ENCODE peak calls at places on chromosomes 3 and 15, in eight cellular contexts. Q, F, Z, K, H, M, U and P are unnamed samples.

GRCh38 chr15:65641723-65642475 is 20.2 kb downstream of the SLC24A1 start:
- DNase-seq in U (no peak), H (no peak), K (no peak), F (no peak), M (no peak), Z (no peak), Q (no peak), P (no peak)

GRCh38 chr15:65223996-65224395 is 12.7 kb upstream of the CILP start:
- DNase-seq in K (no peak), H (no peak), F (no peak), Z (no peak), U (no peak), M (no peak), Q (no peak), P (no peak)

GRCh38 chr3:15042936-15043335 is 22.2 kb downstream of the MRPS25 start:
- DNase-seq in F (peak), Q (no peak), K (no peak), H (no peak), U (no peak), Z (no peak), M (no peak), P (no peak)

GRCh38 chr3:196650740-196651311 is 11.3 kb downstream of the NRROS start:
- DNase-seq in Z (peak), U (no peak), H (no peak), F (peak), K (peak), M (peak), Q (no peak), P (no peak)

GRCh38 chr15:22979069-22979698 is 984 bp downstream of the CYFIP1 start:
- DNase-seq in F (peak), Q (peak), K (peak), Z (peak), M (peak), U (no peak), H (peak), P (peak)

GRCh38 chr3:170419301-170420087 is 826 bp downstream of the CLDN11 start:
- DNase-seq in U (no peak), M (peak), K (no peak), F (peak), H (no peak), Q (peak), Z (no peak), P (peak)

GRCh38 chr15:49624046-49624445 is 3.2 kb downstream of the DTWD1 start:
- DNase-seq in U (no peak), Z (no peak), K (no peak), H (no peak), F (peak), Q (no peak), M (no peak), P (no peak)

GRCh38 chr15:69253156-69253555 is 45.6 kb upstream of the PAQR5 start:
- DNase-seq in Q (no peak), Z (no peak), K (peak), F (peak), U (no peak), H (no peak), M (no peak), P (no peak)

GRCh38 chr3:69669070-69669469 is 70.2 kb upstream of the MITF start:
- DNase-seq in M (no peak), Q (no peak), K (peak), H (no peak), U (no peak), F (no peak), Z (no peak), P (no peak)

GRCh38 chr3:59843816-59844215 is 794.0 kb upstream of the CFAP20DC start:
- DNase-seq in K (peak), F (no peak), H (no peak), Z (no peak), M (no peak), Q (no peak), U (no peak), P (no peak)

GRCh38 chr3:172106989-172107388 is 67.6 kb downstream of the FNDC3B start:
- DNase-seq in Q (no peak), M (no peak), K (peak), Z (peak), F (no peak), U (peak), H (peak), P (peak)

GRCh38 chr3:186160691-186161243 is 51.9 kb upstream of the ETV5 start:
- DNase-seq in U (no peak), Z (no peak), F (no peak), H (no peak), K (no peak), Q (no peak), M (no peak), P (no peak)

GRCh38 chr15:77497108-77497737 is 76.5 kb downstream of the HMG20A start:
- DNase-seq in Q (no peak), K (no peak), H (no peak), M (peak), F (no peak), U (no peak), Z (peak), P (no peak)

GRCh38 chr3:377158-377561 is 180.6 kb downstream of the CHL1 start:
- DNase-seq in F (peak), K (peak), U (no peak), H (no peak), M (no peak), Q (peak), Z (no peak), P (peak)

GRCh38 chr15:72511536-72511935 is 37.4 kb downstream of the ARIH1 start:
- DNase-seq in H (no peak), Z (no peak), U (no peak), F (no peak), M (no peak), K (no peak), Q (no peak), P (no peak)

GRCh38 chr3:179760944-179761343 is 108.1 kb downstream of the USP13 start:
- DNase-seq in Z (no peak), K (peak), Q (no peak), M (no peak), H (no peak), U (no peak), F (peak), P (no peak)

GRCh38 chr3:102255736-102256135 is 179.1 kb upstream of the ZPLD1 start:
- DNase-seq in Z (no peak), M (no peak), U (no peak), K (peak), H (no peak), Q (no peak), F (no peak), P (no peak)

GRCh38 chr15:52810346-52810745 is 20.2 kb upstream of the ONECUT1 start:
- DNase-seq in M (no peak), U (no peak), K (no peak), H (no peak), Z (no peak), F (no peak), Q (no peak), P (no peak)

GRCh38 chr15:23897091-23897490 is 210.0 kb upstream of the NDN start:
- DNase-seq in Q (no peak), Z (no peak), H (no peak), F (no peak), U (no peak), K (peak), M (no peak), P (no peak)

GRCh38 chr3:133676336-133677118 is 14.8 kb upstream of the TOPBP1 start:
- DNase-seq in M (no peak), H (no peak), K (no peak), Q (no peak), F (no peak), U (no peak), Z (no peak), P (no peak)

GRCh38 chr3:130841357-130841756 is 52.5 kb upstream of the ATP2C1 start:
- DNase-seq in H (no peak), K (peak), Q (no peak), M (no peak), U (no peak), F (no peak), Z (no peak), P (peak)

GRCh38 chr3:69329897-69330296 is 56.0 kb downstream of the FRMD4B start:
- DNase-seq in F (peak), M (no peak), Q (no peak), U (no peak), Z (no peak), K (no peak), H (no peak), P (no peak)

GRCh38 chr3:100075163-100075562 is 39.1 kb downstream of the FILIP1L start:
- DNase-seq in Z (no peak), Q (no peak), K (no peak), U (no peak), H (no peak), M (no peak), F (no peak), P (no peak)

GRCh38 chr3:100073049-100073422 is 41.3 kb downstream of the FILIP1L start:
- DNase-seq in Z (no peak), M (no peak), K (no peak), H (peak), F (no peak), Q (no peak), U (no peak), P (no peak)

GRCh38 chr3:100073555-100074307 is 40.6 kb downstream of the FILIP1L start:
- DNase-seq in Z (no peak), U (no peak), F (peak), Q (peak), H (peak), K (no peak), M (peak), P (peak)

GRCh38 chr3:100076544-100077529 is 37.5 kb downstream of the FILIP1L start:
- DNase-seq in Z (no peak), Q (no peak), H (no peak), F (no peak), M (no peak), U (no peak), K (no peak), P (no peak)

DNA sequence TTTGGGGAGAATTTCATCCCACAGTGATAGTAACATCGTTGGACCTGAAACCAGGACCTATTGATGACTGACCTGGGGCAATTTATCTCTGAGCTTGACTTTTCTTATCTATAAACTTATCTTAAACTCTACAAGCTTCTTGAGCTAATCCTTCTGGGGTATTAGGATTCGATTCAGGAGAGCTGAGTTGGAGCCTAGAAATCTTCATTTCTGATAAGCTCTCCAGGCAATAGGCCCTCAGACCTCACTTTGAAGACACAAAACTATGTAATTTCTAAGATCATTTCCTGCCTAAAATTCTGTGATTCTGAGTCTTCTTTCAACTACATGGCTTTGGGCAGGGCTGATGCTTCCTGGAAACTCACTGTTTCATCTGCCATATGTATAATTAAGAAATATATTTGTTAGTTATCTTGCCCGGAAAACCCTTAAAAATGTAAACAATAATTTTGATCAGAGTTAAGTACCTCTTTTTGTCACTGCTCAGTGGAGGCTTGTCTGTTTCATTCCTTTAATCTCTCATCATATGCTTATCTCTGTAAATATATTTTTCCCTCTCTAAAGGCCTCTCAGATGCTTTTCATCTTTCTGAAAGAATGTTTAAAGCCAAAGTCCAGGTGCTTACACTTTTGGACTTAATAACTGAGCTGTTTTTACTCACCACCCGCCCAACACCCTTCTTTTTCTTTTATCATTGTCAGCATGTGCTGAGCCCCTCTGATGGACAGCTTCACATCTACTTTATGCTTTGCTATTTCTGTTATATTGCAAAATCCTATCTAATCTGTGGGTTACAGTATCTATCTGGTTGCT is 38.4 kb downstream of the FILIP1L start:
- DNase-seq in H (no peak), F (no peak), M (no peak), K (no peak), Z (no peak), Q (no peak), U (no peak), P (no peak)
- TF ChIP-seq CTCF in H (no peak), F (no peak), M (no peak), K (no peak), Z (no peak), Q (no peak), U (no peak), P (no peak)

DNA sequence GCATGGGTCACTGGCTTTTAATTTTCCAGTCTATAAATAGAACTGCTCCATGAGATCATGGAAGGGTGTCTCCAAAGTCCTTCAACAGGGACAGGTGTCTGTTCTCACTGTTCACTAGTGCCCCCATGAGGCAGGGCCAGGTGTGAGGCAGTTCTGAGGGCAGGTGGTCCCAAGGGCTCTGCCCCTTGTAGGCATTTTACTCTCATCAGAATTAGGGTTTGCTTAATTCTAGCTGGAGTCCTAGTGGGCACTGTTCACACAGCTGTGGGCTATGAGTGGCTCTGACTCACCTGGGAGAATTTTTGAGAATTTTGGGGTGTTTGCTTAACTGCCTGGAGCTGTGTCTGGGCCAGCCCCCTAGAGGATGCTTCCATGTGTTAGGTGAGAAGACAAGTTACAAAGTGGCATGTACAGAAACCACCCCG is 248.0 kb upstream of the LYSMD4 start:
- DNase-seq in F (no peak), H (no peak), U (no peak), K (peak), Z (no peak), Q (no peak), M (no peak), P (no peak)
- TF ChIP-seq CTCF in F (no peak), H (peak), U (no peak), K (no peak), Z (no peak), Q (no peak), M (no peak), P (no peak)

GRCh38 chr3:136350132-136350531 is 100.0 kb downstream of the PCCB start:
- DNase-seq in Z (no peak), K (peak), U (no peak), Q (no peak), M (peak), H (no peak), F (peak), P (no peak)

GRCh38 chr3:136350557-136350956 is 100.4 kb downstream of the PCCB start:
- DNase-seq in Z (no peak), U (no peak), F (peak), K (no peak), H (no peak), M (no peak), Q (no peak), P (no peak)

GRCh38 chr3:136353461-136353860 is 103.3 kb downstream of the PCCB start:
- DNase-seq in H (peak), U (no peak), F (no peak), Z (no peak), M (no peak), Q (no peak), K (no peak), P (peak)

GRCh38 chr3:136351351-136351750 is 101.2 kb downstream of the PCCB start:
- DNase-seq in Z (no peak), U (no peak), M (no peak), H (no peak), K (no peak), Q (no peak), F (peak), P (no peak)

DNA sequence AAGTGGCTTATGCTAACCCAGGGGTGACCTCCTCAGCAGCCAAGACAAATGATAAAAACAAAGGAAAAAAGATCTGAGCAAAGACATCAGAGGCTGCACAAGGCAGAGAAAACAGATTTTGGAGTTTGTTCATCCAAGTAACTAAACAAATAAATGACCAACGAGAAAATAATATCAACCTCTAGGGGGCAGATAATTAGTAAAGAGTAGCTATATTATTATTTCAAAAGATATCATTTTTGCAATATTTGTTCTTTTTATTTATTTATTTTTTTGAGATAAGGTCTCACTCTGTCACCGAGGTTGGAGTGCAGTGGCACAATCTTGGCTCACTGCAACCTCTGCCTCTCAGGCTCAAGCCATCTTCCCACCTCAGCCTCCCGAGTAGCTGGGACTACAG is 101.8 kb downstream of the PCCB start:
- DNase-seq in M (no peak), U (no peak), F (no peak), Z (no peak), K (peak), H (no peak), Q (no peak), P (no peak)
- TF ChIP-seq CTCF in M (no peak), U (no peak), F (peak), Z (no peak), K (no peak), H (no peak), Q (peak), P (no peak)

GRCh38 chr15:27222479-27222878 is 251.5 kb downstream of the GABRG3 start:
- DNase-seq in Q (no peak), K (no peak), H (no peak), F (no peak), U (no peak), Z (no peak), M (no peak), P (no peak)

GRCh38 chr15:27219636-27220035 is 248.7 kb downstream of the GABRG3 start:
- DNase-seq in F (no peak), K (no peak), Q (no peak), Z (no peak), U (no peak), M (no peak), H (no peak), P (no peak)

GRCh38 chr15:27220199-27220598 is 249.2 kb downstream of the GABRG3 start:
- DNase-seq in M (no peak), K (no peak), H (no peak), F (no peak), Q (no peak), Z (no peak), U (no peak), P (no peak)

DNA sequence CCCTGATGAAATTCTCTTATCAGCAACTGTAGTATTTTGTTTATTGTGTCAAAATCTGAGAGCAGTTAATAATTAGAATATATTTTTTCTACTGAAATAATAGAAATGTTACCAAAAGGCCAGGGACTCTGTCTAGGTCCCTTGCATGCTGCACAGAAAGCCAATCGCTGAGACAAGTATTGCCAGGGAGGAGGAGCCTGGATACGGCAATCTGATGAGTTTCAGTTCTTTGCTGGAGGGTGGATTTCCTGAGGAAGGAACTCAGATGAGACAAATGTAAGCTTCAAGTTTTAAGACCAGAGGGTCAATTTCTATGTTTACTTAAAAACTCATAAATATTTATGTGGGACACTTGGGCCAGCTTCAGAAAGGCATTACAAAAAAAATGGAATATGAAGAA is 252.2 kb downstream of the GABRG3 start:
- DNase-seq in Z (no peak), M (no peak), Q (no peak), K (no peak), U (no peak), H (no peak), F (no peak), P (no peak)
- TF ChIP-seq CTCF in Z (no peak), M (no peak), Q (no peak), K (no peak), U (no peak), H (no peak), F (no peak), P (no peak)

GRCh38 chr3:148205945-148206845 is 491.5 kb upstream of the AGTR1 start:
- DNase-seq in H (no peak), F (no peak), U (no peak), Z (no peak), M (no peak), Q (no peak), K (no peak), P (no peak)

GRCh38 chr3:148203263-148204010 is 494.3 kb upstream of the AGTR1 start:
- DNase-seq in Q (no peak), U (no peak), Z (no peak), F (peak), H (no peak), M (no peak), K (no peak), P (no peak)

GRCh38 chr3:148202386-148202785 is 495.3 kb upstream of the AGTR1 start:
- DNase-seq in U (no peak), F (no peak), Z (no peak), K (no peak), H (no peak), M (no peak), Q (no peak), P (no peak)
- TF ChIP-seq CTCF in U (no peak), F (no peak), Z (peak), K (no peak), H (peak), M (no peak), Q (no peak), P (no peak)

GRCh38 chr3:44419923-44420650 is 57.4 kb downstream of the ZNF445 start:
- DNase-seq in M (no peak), F (no peak), U (no peak), H (no peak), Z (no peak), Q (no peak), K (no peak), P (no peak)

GRCh38 chr3:44420676-44421075 is 56.8 kb downstream of the ZNF445 start:
- DNase-seq in Q (no peak), F (no peak), M (no peak), Z (no peak), U (no peak), K (no peak), H (no peak), P (no peak)

GRCh38 chr3:44416031-44417030 is 61.1 kb downstream of the ZNF445 start:
- DNase-seq in Q (no peak), H (no peak), U (no peak), Z (no peak), F (no peak), M (no peak), K (no peak), P (no peak)

GRCh38 chr3:44419159-44419922 is 58.1 kb downstream of the ZNF445 start:
- DNase-seq in Q (no peak), F (no peak), K (no peak), U (no peak), Z (no peak), M (no peak), H (no peak), P (no peak)

DNA sequence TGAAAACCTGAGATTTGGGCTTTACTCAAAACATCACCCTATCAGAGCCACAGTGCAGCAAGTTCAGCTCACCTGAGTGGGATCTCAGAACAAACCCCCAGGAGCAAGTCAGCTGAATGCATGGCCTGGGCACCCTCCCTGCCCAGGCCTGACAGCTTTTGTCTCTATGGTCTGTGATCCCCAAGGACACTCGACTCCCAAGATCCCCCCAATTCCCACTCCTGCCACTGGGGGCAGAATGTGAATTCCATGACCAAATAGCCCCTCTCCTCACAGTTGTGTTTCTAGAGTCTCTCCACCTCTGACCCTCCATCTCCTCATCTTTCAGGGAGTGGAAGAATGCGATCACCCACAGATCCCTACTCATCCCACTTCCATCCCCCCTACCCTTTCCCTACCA is 58.9 kb downstream of the ZNF445 start:
- DNase-seq in U (no peak), Q (no peak), K (no peak), M (no peak), F (no peak), H (no peak), Z (no peak), P (no peak)
- TF ChIP-seq CTCF in U (no peak), Q (peak), K (no peak), M (no peak), F (peak), H (peak), Z (peak), P (no peak)